ENCODE peak calls at places on chromosomes 12 and 14, in eight cellular contexts. One of them, this sample, is unnamed. For H3K27me3, the result is how much of the 10 kb centered on the place peaks cover.

GRCh38 chr12:124774054-124774461 is 89.6 kb downstream of the SCARB1 start:
- DNase-seq in IMR-90: no peak
- DNase-seq in tibial nerve: no peak
- DNase-seq in mesendoderm: no peak
- DNase-seq in cardiac muscle cell: peak
- DNase-seq in AG04450: no peak
- DNase-seq in BJ: no peak
- DNase-seq in effector memory CD4-positive, alpha-beta T cell: no peak
- DNase-seq in this sample: no peak

GRCh38 chr12:113145720-113146551 is 3.6 kb upstream of the CFAP73 start:
- DNase-seq in IMR-90: no peak
- DNase-seq in tibial nerve: no peak
- DNase-seq in mesendoderm: no peak
- DNase-seq in cardiac muscle cell: peak
- DNase-seq in AG04450: no peak
- DNase-seq in BJ: no peak
- DNase-seq in effector memory CD4-positive, alpha-beta T cell: no peak
- DNase-seq in this sample: no peak

GRCh38 chr12:85588221-85588620 is 248.0 kb downstream of the RASSF9 start:
- DNase-seq in IMR-90: no peak
- DNase-seq in tibial nerve: no peak
- DNase-seq in mesendoderm: peak
- DNase-seq in cardiac muscle cell: no peak
- DNase-seq in AG04450: no peak
- DNase-seq in BJ: no peak
- DNase-seq in effector memory CD4-positive, alpha-beta T cell: no peak
- DNase-seq in this sample: no peak

GRCh38 chr14:41303506-41303905 is 303.2 kb upstream of the LRFN5 start:
- DNase-seq in IMR-90: no peak
- DNase-seq in tibial nerve: no peak
- DNase-seq in mesendoderm: no peak
- DNase-seq in cardiac muscle cell: no peak
- DNase-seq in AG04450: no peak
- DNase-seq in BJ: no peak
- DNase-seq in effector memory CD4-positive, alpha-beta T cell: no peak
- DNase-seq in this sample: no peak

GRCh38 chr14:75268638-75269550 is 9.7 kb upstream of the FOS start:
- DNase-seq in IMR-90: no peak
- DNase-seq in tibial nerve: no peak
- DNase-seq in mesendoderm: peak
- DNase-seq in cardiac muscle cell: no peak
- DNase-seq in AG04450: no peak
- DNase-seq in BJ: no peak
- DNase-seq in effector memory CD4-positive, alpha-beta T cell: no peak
- DNase-seq in this sample: no peak

GRCh38 chr12:5395443-5396401 is 36.2 kb upstream of the NTF3 start:
- DNase-seq in IMR-90: no peak
- DNase-seq in tibial nerve: no peak
- DNase-seq in mesendoderm: peak
- DNase-seq in cardiac muscle cell: no peak
- DNase-seq in AG04450: no peak
- DNase-seq in BJ: no peak
- DNase-seq in effector memory CD4-positive, alpha-beta T cell: no peak
- DNase-seq in this sample: no peak

GRCh38 chr12:33450480-33450879 is 10.9 kb upstream of the SYT10 start:
- DNase-seq in IMR-90: no peak
- DNase-seq in tibial nerve: no peak
- DNase-seq in mesendoderm: no peak
- DNase-seq in cardiac muscle cell: no peak
- DNase-seq in AG04450: no peak
- DNase-seq in BJ: no peak
- DNase-seq in effector memory CD4-positive, alpha-beta T cell: no peak
- DNase-seq in this sample: no peak

GRCh38 chr14:55450539-55450938 is 10.1 kb upstream of the TBPL2 start:
- DNase-seq in IMR-90: no peak
- DNase-seq in tibial nerve: no peak
- DNase-seq in mesendoderm: no peak
- DNase-seq in cardiac muscle cell: no peak
- DNase-seq in AG04450: no peak
- DNase-seq in BJ: no peak
- DNase-seq in effector memory CD4-positive, alpha-beta T cell: no peak
- DNase-seq in this sample: no peak

GRCh38 chr12:29566441-29566840 is 69.0 kb upstream of the OVCH1 start:
- DNase-seq in IMR-90: peak
- DNase-seq in tibial nerve: no peak
- DNase-seq in mesendoderm: no peak
- DNase-seq in cardiac muscle cell: no peak
- DNase-seq in AG04450: no peak
- DNase-seq in BJ: no peak
- DNase-seq in effector memory CD4-positive, alpha-beta T cell: no peak
- DNase-seq in this sample: no peak

GRCh38 chr14:81193924-81194633 is 26.7 kb downstream of the GTF2A1 start:
- DNase-seq in IMR-90: no peak
- DNase-seq in tibial nerve: no peak
- DNase-seq in mesendoderm: peak
- DNase-seq in cardiac muscle cell: no peak
- DNase-seq in AG04450: no peak
- DNase-seq in BJ: no peak
- DNase-seq in effector memory CD4-positive, alpha-beta T cell: no peak
- DNase-seq in this sample: no peak

GRCh38 chr12:75932241-75932640 is 99.3 kb downstream of the PHLDA1 start:
- DNase-seq in IMR-90: no peak
- DNase-seq in tibial nerve: no peak
- DNase-seq in mesendoderm: no peak
- DNase-seq in cardiac muscle cell: no peak
- DNase-seq in AG04450: no peak
- DNase-seq in BJ: no peak
- DNase-seq in effector memory CD4-positive, alpha-beta T cell: no peak
- DNase-seq in this sample: no peak

GRCh38 chr14:90739318-90740077 is 76.7 kb downstream of the TTC7B start:
- DNase-seq in IMR-90: peak
- DNase-seq in tibial nerve: no peak
- DNase-seq in mesendoderm: no peak
- DNase-seq in cardiac muscle cell: no peak
- DNase-seq in AG04450: no peak
- DNase-seq in BJ: no peak
- DNase-seq in effector memory CD4-positive, alpha-beta T cell: no peak
- DNase-seq in this sample: no peak

GRCh38 chr14:61609885-61610284 is 85.4 kb upstream of the HIF1A start:
- DNase-seq in IMR-90: peak
- DNase-seq in tibial nerve: no peak
- DNase-seq in mesendoderm: no peak
- DNase-seq in cardiac muscle cell: peak
- DNase-seq in AG04450: peak
- DNase-seq in BJ: no peak
- DNase-seq in effector memory CD4-positive, alpha-beta T cell: no peak
- DNase-seq in this sample: no peak

GRCh38 chr12:6523708-6524107 is 10.6 kb upstream of the GAPDH start:
- DNase-seq in IMR-90: no peak
- DNase-seq in tibial nerve: no peak
- DNase-seq in mesendoderm: no peak
- DNase-seq in cardiac muscle cell: no peak
- DNase-seq in AG04450: no peak
- DNase-seq in BJ: no peak
- DNase-seq in effector memory CD4-positive, alpha-beta T cell: no peak
- DNase-seq in this sample: no peak

GRCh38 chr12:90899456-90900182 is 55.4 kb downstream of the CCER1 start:
- DNase-seq in IMR-90: peak
- DNase-seq in tibial nerve: no peak
- DNase-seq in mesendoderm: no peak
- DNase-seq in cardiac muscle cell: no peak
- DNase-seq in AG04450: no peak
- DNase-seq in BJ: no peak
- DNase-seq in effector memory CD4-positive, alpha-beta T cell: no peak
- DNase-seq in this sample: no peak

GRCh38 chr14:104546591-104547309 is 32.8 kb upstream of the C14orf180 start:
- DNase-seq in IMR-90: no peak
- DNase-seq in tibial nerve: no peak
- DNase-seq in mesendoderm: no peak
- DNase-seq in cardiac muscle cell: no peak
- DNase-seq in AG04450: no peak
- DNase-seq in BJ: no peak
- DNase-seq in effector memory CD4-positive, alpha-beta T cell: no peak
- DNase-seq in this sample: peak
- H3K27me3 ChIP-seq in IMR-90: under half
- H3K27me3 ChIP-seq in tibial nerve: half or more
- H3K27me3 ChIP-seq in mesendoderm: under half
- H3K27me3 ChIP-seq in cardiac muscle cell: under half
- H3K27me3 ChIP-seq in AG04450: under half
- H3K27me3 ChIP-seq in BJ: under half
- H3K27me3 ChIP-seq in effector memory CD4-positive, alpha-beta T cell: under half
- H3K27me3 ChIP-seq in this sample: under half

GRCh38 chr14:36514278-36515104 is 5.5 kb downstream of the NKX2-1 start:
- DNase-seq in IMR-90: no peak
- DNase-seq in tibial nerve: no peak
- DNase-seq in mesendoderm: peak
- DNase-seq in cardiac muscle cell: no peak
- DNase-seq in AG04450: no peak
- DNase-seq in BJ: no peak
- DNase-seq in effector memory CD4-positive, alpha-beta T cell: no peak
- DNase-seq in this sample: no peak
- H3K27me3 ChIP-seq in IMR-90: half or more
- H3K27me3 ChIP-seq in tibial nerve: half or more
- H3K27me3 ChIP-seq in mesendoderm: half or more
- H3K27me3 ChIP-seq in cardiac muscle cell: half or more
- H3K27me3 ChIP-seq in AG04450: half or more
- H3K27me3 ChIP-seq in BJ: half or more
- H3K27me3 ChIP-seq in effector memory CD4-positive, alpha-beta T cell: under half
- H3K27me3 ChIP-seq in this sample: under half

DNA sequence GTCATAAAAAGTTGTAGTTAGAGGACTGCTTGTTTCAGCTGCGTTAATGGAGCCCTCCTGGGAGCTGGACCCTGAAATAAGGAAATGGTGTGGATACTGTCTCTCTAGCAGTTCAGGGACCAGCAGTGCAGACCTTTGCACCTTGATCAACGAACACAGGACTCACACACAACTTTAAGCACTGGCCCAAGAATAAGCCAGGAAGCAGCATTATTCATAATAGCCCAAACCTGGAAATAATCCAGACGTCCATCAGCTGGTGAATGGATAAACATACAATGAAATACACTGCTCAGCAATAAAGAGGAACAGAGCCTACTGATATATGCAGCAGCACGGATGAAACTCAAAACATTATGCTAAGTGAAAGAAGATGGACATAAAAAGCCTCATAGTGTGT is 304.0 kb upstream of the FKBP4 start:
- DNase-seq in IMR-90: no peak
- DNase-seq in tibial nerve: no peak
- DNase-seq in mesendoderm: no peak
- DNase-seq in cardiac muscle cell: no peak
- DNase-seq in AG04450: no peak
- DNase-seq in BJ: no peak
- DNase-seq in effector memory CD4-positive, alpha-beta T cell: no peak
- DNase-seq in this sample: no peak
- H3K27me3 ChIP-seq in IMR-90: under half
- H3K27me3 ChIP-seq in tibial nerve: under half
- H3K27me3 ChIP-seq in mesendoderm: under half
- H3K27me3 ChIP-seq in cardiac muscle cell: under half
- H3K27me3 ChIP-seq in AG04450: under half
- H3K27me3 ChIP-seq in BJ: under half
- H3K27me3 ChIP-seq in effector memory CD4-positive, alpha-beta T cell: under half
- H3K27me3 ChIP-seq in this sample: under half

DNA sequence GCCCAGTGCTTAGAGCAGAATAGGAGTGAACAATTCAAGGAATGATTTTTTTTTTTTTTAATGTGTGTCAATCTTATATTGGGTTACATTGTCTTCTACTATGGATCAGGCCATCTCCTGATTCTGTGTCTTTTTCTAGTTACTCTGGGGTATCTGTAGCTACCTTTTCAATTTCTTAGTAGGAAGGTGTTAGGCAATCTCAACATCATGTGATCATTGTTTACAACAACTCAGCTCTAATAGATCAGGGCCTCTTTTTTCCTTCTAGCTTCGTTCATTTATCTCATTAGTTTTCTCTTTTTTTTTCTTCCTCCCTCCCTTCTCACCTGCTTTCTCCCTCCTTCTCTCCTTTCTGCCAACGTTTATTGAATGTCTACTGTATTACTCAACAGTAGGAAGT is 8.9 kb downstream of the SOCS2 start:
- DNase-seq in IMR-90: no peak
- DNase-seq in tibial nerve: no peak
- DNase-seq in mesendoderm: no peak
- DNase-seq in cardiac muscle cell: no peak
- DNase-seq in AG04450: no peak
- DNase-seq in BJ: no peak
- DNase-seq in effector memory CD4-positive, alpha-beta T cell: no peak
- DNase-seq in this sample: no peak
- H3K27me3 ChIP-seq in IMR-90: under half
- H3K27me3 ChIP-seq in tibial nerve: under half
- H3K27me3 ChIP-seq in mesendoderm: under half
- H3K27me3 ChIP-seq in cardiac muscle cell: under half
- H3K27me3 ChIP-seq in AG04450: under half
- H3K27me3 ChIP-seq in BJ: under half
- H3K27me3 ChIP-seq in effector memory CD4-positive, alpha-beta T cell: under half
- H3K27me3 ChIP-seq in this sample: under half

GRCh38 chr12:54147186-54147585 is 41.6 kb downstream of the SMUG1 start:
- DNase-seq in IMR-90: no peak
- DNase-seq in tibial nerve: peak
- DNase-seq in mesendoderm: no peak
- DNase-seq in cardiac muscle cell: no peak
- DNase-seq in AG04450: no peak
- DNase-seq in BJ: no peak
- DNase-seq in effector memory CD4-positive, alpha-beta T cell: no peak
- DNase-seq in this sample: peak
- H3K27me3 ChIP-seq in IMR-90: half or more
- H3K27me3 ChIP-seq in tibial nerve: under half
- H3K27me3 ChIP-seq in mesendoderm: under half
- H3K27me3 ChIP-seq in cardiac muscle cell: half or more
- H3K27me3 ChIP-seq in AG04450: under half
- H3K27me3 ChIP-seq in BJ: under half
- H3K27me3 ChIP-seq in effector memory CD4-positive, alpha-beta T cell: under half
- H3K27me3 ChIP-seq in this sample: under half

DNA sequence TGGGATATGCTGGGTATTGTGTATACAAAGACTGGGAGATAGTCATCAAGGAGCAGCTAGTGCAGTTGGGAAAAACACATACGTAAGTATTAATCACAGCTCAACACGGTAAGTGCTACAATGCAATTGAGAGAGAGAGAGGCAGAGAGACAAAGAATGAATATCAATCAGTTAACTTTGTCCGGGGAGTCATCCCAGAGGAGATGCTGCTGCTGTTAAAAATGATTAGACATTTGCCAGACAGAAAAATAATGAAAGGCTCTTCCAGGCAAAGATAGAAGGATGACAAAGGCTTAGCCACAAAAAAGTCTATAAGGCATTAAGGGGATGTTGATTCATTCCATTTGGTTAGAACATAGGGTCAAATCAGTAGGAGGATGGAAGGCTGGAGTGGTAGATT is 45.1 kb downstream of the AKAP6 start:
- DNase-seq in IMR-90: no peak
- DNase-seq in tibial nerve: no peak
- DNase-seq in mesendoderm: no peak
- DNase-seq in cardiac muscle cell: peak
- DNase-seq in AG04450: no peak
- DNase-seq in BJ: no peak
- DNase-seq in effector memory CD4-positive, alpha-beta T cell: no peak
- DNase-seq in this sample: no peak
- H3K27me3 ChIP-seq in IMR-90: under half
- H3K27me3 ChIP-seq in tibial nerve: under half
- H3K27me3 ChIP-seq in mesendoderm: under half
- H3K27me3 ChIP-seq in cardiac muscle cell: under half
- H3K27me3 ChIP-seq in AG04450: under half
- H3K27me3 ChIP-seq in BJ: under half
- H3K27me3 ChIP-seq in effector memory CD4-positive, alpha-beta T cell: under half
- H3K27me3 ChIP-seq in this sample: under half

GRCh38 chr12:2633176-2633824 is 161.5 kb upstream of the FKBP4 start:
- DNase-seq in IMR-90: no peak
- DNase-seq in tibial nerve: no peak
- DNase-seq in mesendoderm: no peak
- DNase-seq in cardiac muscle cell: no peak
- DNase-seq in AG04450: no peak
- DNase-seq in BJ: no peak
- DNase-seq in effector memory CD4-positive, alpha-beta T cell: no peak
- DNase-seq in this sample: no peak
- H3K27me3 ChIP-seq in IMR-90: under half
- H3K27me3 ChIP-seq in tibial nerve: under half
- H3K27me3 ChIP-seq in mesendoderm: under half
- H3K27me3 ChIP-seq in cardiac muscle cell: under half
- H3K27me3 ChIP-seq in AG04450: under half
- H3K27me3 ChIP-seq in BJ: under half
- H3K27me3 ChIP-seq in effector memory CD4-positive, alpha-beta T cell: under half
- H3K27me3 ChIP-seq in this sample: under half